ENCODE peak calls at places on chromosomes 12 and 14, in seven cellular contexts. Q is endodermal cell, I is GM23338, O is breast epithelium, N is PC-9, W is Peyer's patch, Z is thyroid gland. D is an unnamed sample. For H3K27me3, the result is how much of the 10 kb centered on the place peaks cover.

GRCh38 chr14:65255029-65255545 is 152.8 kb upstream of the MAX start:
- DNase-seq in Q (no peak), I (no peak), O (no peak), N (peak), W (no peak), Z (no peak), D (no peak)

GRCh38 chr14:97350894-97351713 is 553.9 kb downstream of the VRK1 start:
- DNase-seq in Q (no peak), I (no peak), O (no peak), N (no peak), W (no peak), Z (no peak), D (no peak)

GRCh38 chr12:41979574-41979973 is 165.1 kb downstream of the GXYLT1 start:
- DNase-seq in Q (no peak), I (no peak), O (no peak), N (no peak), W (no peak), Z (no peak), D (no peak)

GRCh38 chr14:99271951-99272668 is at the start of gene BCL11B:
- DNase-seq in Q (peak), I (peak), O (peak), N (no peak), W (peak), Z (peak), D (no peak)

GRCh38 chr14:95340201-95340697 is 20.5 kb upstream of the CLMN start:
- DNase-seq in Q (peak), I (no peak), O (peak), N (no peak), W (no peak), Z (no peak), D (no peak)

GRCh38 chr12:94792690-94793089 is 142.3 kb upstream of the TMCC3 start:
- DNase-seq in Q (no peak), I (no peak), O (no peak), N (no peak), W (no peak), Z (no peak), D (no peak)

GRCh38 chr14:90796319-90796718 is 19.9 kb downstream of the TTC7B start:
- DNase-seq in Q (no peak), I (no peak), O (no peak), N (no peak), W (no peak), Z (peak), D (no peak)

GRCh38 chr14:49615776-49616175 is 4.7 kb downstream of the RPL36AL start:
- DNase-seq in Q (no peak), I (no peak), O (no peak), N (no peak), W (no peak), Z (no peak), D (no peak)

GRCh38 chr12:54891717-54892478 is 37.6 kb downstream of the MUCL1 start:
- DNase-seq in Q (no peak), I (no peak), O (peak), N (no peak), W (no peak), Z (no peak), D (no peak)

GRCh38 chr12:118608770-118609344 is 232.5 kb downstream of the SUDS3 start:
- DNase-seq in Q (peak), I (peak), O (no peak), N (no peak), W (no peak), Z (no peak), D (no peak)
- H3K27me3 ChIP-seq in Q (under half), I (under half), O (under half), N (under half), W (under half), Z (under half), D (under half)

GRCh38 chr14:73846944-73847343 is 4.7 kb upstream of the PTGR2 start:
- DNase-seq in Q (no peak), I (no peak), O (no peak), N (no peak), W (no peak), Z (no peak), D (no peak)

GRCh38 chr14:73850940-73851339 is 691 bp upstream of the PTGR2 start:
- DNase-seq in Q (no peak), I (no peak), O (no peak), N (peak), W (no peak), Z (no peak), D (no peak)

GRCh38 chr14:73851567-73852382 is at the start of gene PTGR2:
- DNase-seq in Q (peak), I (peak), O (peak), N (peak), W (peak), Z (peak), D (peak)
- TF ChIP-seq CTCF in Q (peak), I (no peak), O (peak), N (no peak), W (peak), Z (peak), D (no peak)

DNA sequence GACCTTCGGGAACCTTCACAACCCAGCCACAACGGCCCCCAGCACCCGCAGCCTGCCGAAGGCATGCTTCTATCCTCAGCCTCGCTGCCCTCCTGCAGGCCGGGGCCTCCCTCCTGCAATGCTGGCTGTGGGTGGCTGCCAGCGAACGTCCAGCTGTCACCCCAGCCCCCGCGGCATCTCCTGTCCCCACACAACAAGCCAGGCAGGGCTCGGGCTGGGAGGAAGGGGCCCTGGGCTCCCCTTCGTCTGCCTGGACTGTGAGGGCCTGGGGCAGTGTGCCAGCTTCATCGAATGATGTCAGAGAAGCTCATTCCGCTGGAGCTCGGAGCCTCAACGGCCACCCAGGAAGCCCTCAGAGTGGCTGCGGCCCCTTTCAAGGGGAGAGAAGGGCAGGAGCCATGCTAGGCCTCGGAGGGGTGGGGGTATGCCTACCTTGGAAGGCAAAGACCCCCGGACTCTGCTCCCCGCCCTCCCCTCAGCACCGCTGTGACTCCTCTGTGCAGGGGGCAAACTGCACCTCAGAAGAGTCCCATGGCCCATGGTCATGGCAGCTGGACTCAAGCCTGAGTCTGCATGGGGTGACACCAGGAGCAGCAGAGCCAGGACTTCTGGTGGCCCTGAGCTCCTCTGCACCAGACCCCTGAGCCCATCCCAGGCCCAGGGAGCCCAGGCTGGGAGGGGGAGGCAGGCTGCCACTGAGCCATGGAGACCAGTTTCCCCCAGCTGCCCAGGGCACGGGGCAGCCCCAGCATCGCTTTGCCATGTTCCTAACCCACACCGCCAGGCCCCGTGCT is 24.8 kb upstream of the C14orf180 start:
- DNase-seq in Q (no peak), I (no peak), O (no peak), N (no peak), W (no peak), Z (peak), D (no peak)
- H3K27me3 ChIP-seq in Q (under half), I (under half), O (under half), N (half or more), W (under half), Z (under half), D (under half)

GRCh38 chr14:104191409-104191997 is 53.1 kb downstream of the KIF26A start:
- DNase-seq in Q (no peak), I (no peak), O (no peak), N (no peak), W (no peak), Z (no peak), D (no peak)

GRCh38 chr14:104194716-104195115 is 56.3 kb downstream of the KIF26A start:
- DNase-seq in Q (no peak), I (no peak), O (no peak), N (no peak), W (no peak), Z (no peak), D (no peak)

GRCh38 chr14:104192146-104192882 is 53.9 kb downstream of the KIF26A start:
- DNase-seq in Q (no peak), I (no peak), O (no peak), N (no peak), W (no peak), Z (no peak), D (no peak)

GRCh38 chr14:104194016-104194415 is 55.6 kb downstream of the KIF26A start:
- DNase-seq in Q (no peak), I (no peak), O (no peak), N (no peak), W (no peak), Z (no peak), D (no peak)

DNA sequence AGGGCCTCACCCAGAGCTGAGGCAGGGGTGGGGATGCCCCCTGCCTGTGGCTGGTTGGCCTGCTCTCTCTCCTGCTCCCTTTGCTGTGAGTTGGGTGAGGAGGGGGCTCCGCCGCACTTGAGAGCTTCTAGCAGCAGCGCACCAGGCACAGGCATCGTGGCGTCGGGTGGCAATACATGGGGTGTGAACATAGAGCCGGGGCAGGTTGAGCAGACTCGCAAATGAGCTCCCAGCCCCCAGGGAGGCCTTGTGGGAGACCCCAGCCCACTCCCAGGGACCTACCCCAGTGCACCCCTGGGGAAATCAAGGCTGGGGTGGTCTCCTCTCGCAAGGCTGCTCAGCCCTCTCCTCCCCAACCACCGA is 54.5 kb downstream of the KIF26A start:
- DNase-seq in Q (no peak), I (no peak), O (no peak), N (no peak), W (no peak), Z (no peak), D (no peak)
- TF ChIP-seq CTCF in Q (no peak), I (no peak), O (no peak), N (no peak), W (no peak), Z (no peak), D (no peak)

GRCh38 chr12:53232641-53233538 is 881 bp upstream of the RARG start:
- DNase-seq in Q (peak), I (peak), O (peak), N (peak), W (no peak), Z (peak), D (no peak)
- H3K27me3 ChIP-seq in Q (under half), I (under half), O (under half), N (under half), W (under half), Z (under half), D (under half)

GRCh38 chr12:8603858-8604257 is 8.8 kb downstream of the AICDA start:
- DNase-seq in Q (peak), I (peak), O (no peak), N (no peak), W (no peak), Z (no peak), D (no peak)

GRCh38 chr12:8612629-8613028 is at the start of gene AICDA:
- DNase-seq in Q (no peak), I (no peak), O (no peak), N (no peak), W (no peak), Z (no peak), D (no peak)

GRCh38 chr12:8605057-8605456 is 7.6 kb downstream of the AICDA start:
- DNase-seq in Q (peak), I (peak), O (no peak), N (no peak), W (no peak), Z (no peak), D (no peak)

GRCh38 chr12:8609061-8609570 is 3.5 kb downstream of the AICDA start:
- DNase-seq in Q (peak), I (peak), O (no peak), N (no peak), W (no peak), Z (no peak), D (no peak)
- TF ChIP-seq CTCF in Q (peak), I (peak), O (peak), N (peak), W (peak), Z (peak), D (peak)

GRCh38 chr14:21072102-21072501 is 2.0 kb downstream of the ARHGEF40 start:
- DNase-seq in Q (no peak), I (peak), O (no peak), N (no peak), W (no peak), Z (no peak), D (no peak)
- H3K27me3 ChIP-seq in Q (under half), I (under half), O (under half), N (under half), W (under half), Z (under half), D (under half)

DNA sequence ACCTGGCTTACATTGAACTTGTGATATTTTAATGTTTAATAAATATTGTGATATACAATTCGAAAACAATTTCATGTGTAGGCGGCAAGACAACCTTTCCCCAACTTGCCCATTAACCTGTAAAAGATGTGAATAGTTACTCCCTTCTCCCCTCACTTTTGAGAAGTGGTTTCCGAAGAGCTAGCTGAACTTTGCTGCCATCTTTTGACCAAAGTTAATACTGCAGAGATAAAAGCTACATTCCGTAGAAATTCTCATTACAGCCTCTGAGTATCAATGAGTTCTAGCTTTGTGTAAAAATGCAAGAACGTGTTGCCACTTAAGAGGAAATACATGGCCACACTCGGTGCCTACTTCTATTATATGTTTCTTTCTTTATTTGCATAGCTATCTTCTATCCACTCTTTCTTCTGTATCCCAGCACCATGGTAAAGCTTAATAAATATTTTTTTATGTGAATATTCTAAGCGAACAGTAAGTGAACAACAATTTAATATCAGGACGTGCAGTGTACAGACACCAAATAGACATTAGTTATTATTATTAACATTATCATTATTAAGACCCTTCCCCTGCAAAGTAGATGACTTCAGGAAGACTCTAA is 105.1 kb upstream of the TMEM260 start:
- DNase-seq in Q (no peak), I (peak), O (no peak), N (peak), W (no peak), Z (no peak), D (no peak)
- TF ChIP-seq CTCF in Q (peak), I (peak), O (peak), N (peak), W (peak), Z (peak), D (peak)